ENCODE peak calls at places on chromosomes 6 and 20, in five cellular contexts. Q is heart left ventricle, B is K562, Z is GM12878, U is body of pancreas. X is an unnamed sample.

GRCh38 chr6:55046869-55047422 is 127.4 kb upstream of the HCRTR2 start:
- ATAC-seq in Q (peak), B (no peak), Z (no peak), U (peak), X (no peak)

GRCh38 chr20:3128585-3128984 is 31.1 kb downstream of the FASTKD5 start:
- ATAC-seq in Q (no peak), B (no peak), Z (no peak), U (no peak), X (no peak)

GRCh38 chr20:57629976-57630525 is 9.8 kb upstream of the ZBP1 start:
- ATAC-seq in Q (no peak), B (peak), Z (no peak), U (no peak), X (no peak)

GRCh38 chr20:2329286-2329685 is 33.5 kb downstream of the TGM3 start:
- ATAC-seq in Q (no peak), B (no peak), Z (no peak), U (no peak), X (no peak)

GRCh38 chr6:109013551-109014101 is 81.0 kb downstream of the SESN1 start:
- ATAC-seq in Q (no peak), B (no peak), Z (no peak), U (no peak), X (no peak)

GRCh38 chr20:48404598-48404997 is 423.2 kb downstream of the PREX1 start:
- ATAC-seq in Q (no peak), B (peak), Z (peak), U (no peak), X (no peak)

GRCh38 chr6:27547157-27548075 is 74.5 kb upstream of the ZNF184 start:
- ATAC-seq in Q (no peak), B (peak), Z (peak), U (no peak), X (no peak)

GRCh38 chr6:90000864-90001731 is 106.8 kb downstream of the GJA10 start:
- ATAC-seq in Q (no peak), B (no peak), Z (no peak), U (no peak), X (no peak)

GRCh38 chr6:46407246-46407645 is 84.0 kb downstream of the RCAN2 start:
- ATAC-seq in Q (no peak), B (no peak), Z (no peak), U (no peak), X (peak)

GRCh38 chr6:46411798-46412197 is 79.5 kb downstream of the RCAN2 start:
- ATAC-seq in Q (peak), B (no peak), Z (no peak), U (no peak), X (no peak)

GRCh38 chr6:46407785-46408530 is 83.3 kb downstream of the RCAN2 start:
- ATAC-seq in Q (peak), B (no peak), Z (no peak), U (no peak), X (no peak)

GRCh38 chr6:46412662-46413061 is 78.6 kb downstream of the RCAN2 start:
- ATAC-seq in Q (peak), B (no peak), Z (no peak), U (no peak), X (no peak)

GRCh38 chr6:46410330-46410953 is 80.8 kb downstream of the RCAN2 start:
- ATAC-seq in Q (peak), B (peak), Z (peak), U (peak), X (peak)
- TF ChIP-seq CTCF in Q (peak), B (peak), Z (peak), U (peak), X (peak)

GRCh38 chr6:149925974-149926777 is 3.3 kb upstream of the RAET1G start:
- ATAC-seq in Q (peak), B (peak), Z (peak), U (peak), X (peak)
- H3K27ac ChIP-seq in Q (peak), B (no peak), Z (no peak), U (peak), X (peak)

DNA sequence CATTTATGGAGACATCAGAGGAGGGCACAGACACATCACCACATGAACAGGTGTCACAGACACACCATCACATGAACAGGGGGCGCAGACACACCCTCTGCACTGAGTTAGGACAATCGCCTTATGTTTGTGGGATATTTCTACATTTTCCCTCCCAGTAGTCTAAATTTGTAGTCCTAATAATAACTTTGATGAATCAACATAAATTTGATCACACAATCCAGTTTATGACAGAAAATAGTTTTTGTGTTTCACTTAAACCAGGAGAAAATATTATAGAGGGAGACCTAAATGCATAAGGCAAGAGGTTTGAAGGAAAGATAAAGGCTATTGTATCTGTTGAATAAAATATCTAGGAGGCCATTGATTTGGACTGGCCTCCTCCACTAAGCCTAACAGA is 195.7 kb downstream of the GPX5 start:
- ATAC-seq in Q (no peak), B (no peak), Z (no peak), U (no peak), X (no peak)
- TF ChIP-seq CTCF in Q (no peak), B (no peak), Z (no peak), U (no peak), X (no peak)

DNA sequence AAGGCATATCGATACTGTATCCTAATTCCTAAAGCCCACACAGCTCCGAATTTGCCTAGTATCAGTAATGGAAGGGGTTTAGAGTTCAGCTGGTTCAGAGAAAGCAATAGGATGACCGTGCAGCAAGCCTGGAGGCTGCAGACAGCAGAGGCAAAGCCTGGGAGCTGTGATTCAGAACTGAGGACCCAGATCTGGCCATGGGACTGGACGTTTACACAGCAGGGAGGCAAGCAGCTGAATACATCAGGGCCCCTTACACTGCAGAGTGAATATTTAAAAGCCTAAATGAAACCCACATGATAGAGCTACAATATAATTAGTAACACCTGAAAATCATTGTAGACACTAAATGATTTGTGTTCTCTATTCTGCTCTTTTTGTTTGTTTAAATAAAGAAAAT is 38.0 kb downstream of the ELOVL2 start:
- ATAC-seq in Q (no peak), B (peak), Z (no peak), U (no peak), X (no peak)
- H3K27ac ChIP-seq in Q (no peak), B (no peak), Z (no peak), U (no peak), X (no peak)